ENCODE peak calls at places on chromosomes 2 and 18, in ten cellular contexts. K is AG09309; H is iPS DF 6.9; G is CD8-positive, alpha-beta memory T cell; Q is HAP-1; B is A549; E is body of pancreas; L is astrocyte; A is HCT116; F is BJ. D is an unnamed sample.

GRCh38 chr2:69993048-69993565 is 31.7 kb upstream of the ASPRV1 start:
- DNase-seq in K (no peak), H (no peak), G (no peak), Q (no peak), B (no peak), E (no peak), L (no peak), A (no peak), F (no peak), D (no peak)

GRCh38 chr18:79507546-79508480 is 112.1 kb downstream of the NFATC1 start:
- DNase-seq in K (no peak), H (no peak), G (no peak), Q (no peak), B (no peak), E (peak), L (peak), A (no peak), F (no peak), D (peak)

GRCh38 chr18:5667356-5667755 is 123.6 kb upstream of the EPB41L3 start:
- DNase-seq in K (no peak), H (no peak), G (no peak), Q (no peak), B (no peak), E (no peak), L (peak), A (no peak), F (no peak), D (no peak)

GRCh38 chr18:12606592-12607315 is 51.2 kb downstream of the SPIRE1 start:
- DNase-seq in K (peak), H (no peak), G (no peak), Q (no peak), B (no peak), E (no peak), L (peak), A (peak), F (no peak), D (peak)

GRCh38 chr2:136362676-136363390 is 244.9 kb upstream of the CXCR4 start:
- DNase-seq in K (no peak), H (no peak), G (no peak), Q (no peak), B (no peak), E (no peak), L (peak), A (no peak), F (no peak), D (no peak)

GRCh38 chr18:22032392-22032961 is 136.9 kb upstream of the GATA6 start:
- DNase-seq in K (peak), H (no peak), G (no peak), Q (no peak), B (peak), E (peak), L (peak), A (peak), F (peak), D (no peak)

GRCh38 chr2:138922973-138923563 is 142.9 kb upstream of the NXPH2 start:
- DNase-seq in K (no peak), H (no peak), G (no peak), Q (no peak), B (no peak), E (no peak), L (peak), A (peak), F (no peak), D (peak)

GRCh38 chr2:205041472-205042130 is 496.3 kb downstream of the PARD3B start:
- DNase-seq in K (no peak), H (no peak), G (no peak), Q (no peak), B (no peak), E (no peak), L (no peak), A (no peak), F (no peak), D (no peak)

GRCh38 chr2:187994464-187995331 is 297.0 kb upstream of the GULP1 start:
- DNase-seq in K (no peak), H (no peak), G (no peak), Q (no peak), B (no peak), E (peak), L (peak), A (no peak), F (no peak), D (peak)

GRCh38 chr2:64966839-64967238 is 22.4 kb upstream of the SLC1A4 start:
- DNase-seq in K (no peak), H (no peak), G (no peak), Q (no peak), B (no peak), E (no peak), L (no peak), A (no peak), F (no peak), D (no peak)

GRCh38 chr2:160322320-160322719 is 122.2 kb upstream of the ITGB6 start:
- DNase-seq in K (no peak), H (no peak), G (no peak), Q (no peak), B (no peak), E (no peak), L (no peak), A (no peak), F (no peak), D (no peak)

GRCh38 chr2:194253528-194254259 is 1403.3 kb upstream of the SLC39A10 start:
- DNase-seq in K (no peak), H (no peak), G (no peak), Q (no peak), B (no peak), E (no peak), L (no peak), A (no peak), F (no peak), D (no peak)

GRCh38 chr2:239186516-239186915 is 214.3 kb downstream of the HDAC4 start:
- DNase-seq in K (no peak), H (no peak), G (no peak), Q (no peak), B (no peak), E (no peak), L (no peak), A (no peak), F (no peak), D (no peak)

GRCh38 chr2:181457741-181458425 is 697 bp downstream of the ITGA4 start:
- DNase-seq in K (no peak), H (no peak), G (peak), Q (peak), B (no peak), E (peak), L (peak), A (no peak), F (no peak), D (peak)

GRCh38 chr2:37614061-37614802 is 57.2 kb downstream of the CDC42EP3 start:
- DNase-seq in K (no peak), H (no peak), G (no peak), Q (no peak), B (no peak), E (peak), L (peak), A (no peak), F (peak), D (no peak)

GRCh38 chr2:170468557-170468956 is 246.6 kb upstream of the SP5 start:
- DNase-seq in K (no peak), H (no peak), G (no peak), Q (no peak), B (no peak), E (no peak), L (no peak), A (no peak), F (no peak), D (no peak)

GRCh38 chr18:712401-713134 is at the start of gene ENOSF1:
- DNase-seq in K (no peak), H (peak), G (peak), Q (peak), B (peak), E (peak), L (peak), A (peak), F (peak), D (peak)

GRCh38 chr18:38575648-38576047 is 1010.0 kb upstream of the CELF4 start:
- DNase-seq in K (no peak), H (no peak), G (no peak), Q (no peak), B (no peak), E (no peak), L (no peak), A (no peak), F (no peak), D (no peak)

GRCh38 chr2:20916604-20917286 is 93.8 kb upstream of the LDAH start:
- DNase-seq in K (no peak), H (no peak), G (no peak), Q (no peak), B (peak), E (no peak), L (peak), A (no peak), F (no peak), D (peak)

GRCh38 chr18:48488388-48488850 is 50.4 kb upstream of the CTIF start:
- DNase-seq in K (peak), H (no peak), G (no peak), Q (no peak), B (peak), E (peak), L (peak), A (peak), F (peak), D (peak)

GRCh38 chr2:217301142-217301541 is 441.3 kb upstream of the TNP1 start:
- DNase-seq in K (no peak), H (no peak), G (no peak), Q (no peak), B (no peak), E (no peak), L (no peak), A (no peak), F (no peak), D (no peak)

GRCh38 chr2:108364676-108365297 is 13.0 kb upstream of the SULT1C4 start:
- DNase-seq in K (no peak), H (no peak), G (no peak), Q (no peak), B (no peak), E (no peak), L (peak), A (no peak), F (no peak), D (peak)

GRCh38 chr2:66445781-66446177 is 10.9 kb downstream of the MEIS1 start:
- DNase-seq in K (no peak), H (no peak), G (no peak), Q (no peak), B (no peak), E (peak), L (no peak), A (no peak), F (no peak), D (no peak)

GRCh38 chr2:229475753-229476152 is 204.7 kb upstream of the PID1 start:
- DNase-seq in K (no peak), H (no peak), G (no peak), Q (no peak), B (no peak), E (no peak), L (no peak), A (no peak), F (no peak), D (peak)

GRCh38 chr2:127984551-127984950 is 43.3 kb downstream of the SAP130 start:
- DNase-seq in K (no peak), H (no peak), G (no peak), Q (no peak), B (no peak), E (no peak), L (peak), A (no peak), F (no peak), D (no peak)

GRCh38 chr2:126368778-126369177 is 287.2 kb upstream of the GYPC start:
- DNase-seq in K (no peak), H (no peak), G (no peak), Q (no peak), B (no peak), E (no peak), L (no peak), A (no peak), F (no peak), D (no peak)

GRCh38 chr2:232075859-232076258 is 114.3 kb downstream of the DIS3L2 start:
- DNase-seq in K (no peak), H (no peak), G (no peak), Q (no peak), B (no peak), E (no peak), L (peak), A (no peak), F (no peak), D (peak)

GRCh38 chr18:21958707-21959457 is 210.5 kb upstream of the GATA6 start:
- DNase-seq in K (no peak), H (no peak), G (no peak), Q (no peak), B (no peak), E (no peak), L (no peak), A (no peak), F (no peak), D (no peak)

GRCh38 chr2:126208266-126208665 is 447.7 kb upstream of the GYPC start:
- DNase-seq in K (no peak), H (no peak), G (no peak), Q (no peak), B (no peak), E (no peak), L (no peak), A (no peak), F (no peak), D (no peak)

GRCh38 chr2:43238176-43238575 is 11.8 kb upstream of the ZFP36L2 start:
- DNase-seq in K (no peak), H (no peak), G (no peak), Q (no peak), B (no peak), E (no peak), L (peak), A (no peak), F (no peak), D (no peak)

GRCh38 chr2:172381275-172381608 is 46.1 kb upstream of the ITGA6 start:
- DNase-seq in K (no peak), H (no peak), G (no peak), Q (no peak), B (no peak), E (no peak), L (no peak), A (no peak), F (no peak), D (no peak)
- H3K4me3 ChIP-seq in K (no peak), H (no peak), G (no peak), Q (no peak), B (no peak), E (no peak), L (no peak), A (no peak), F (no peak), D (no peak)

GRCh38 chr2:233384811-233385488 is 30.7 kb downstream of the DGKD start:
- DNase-seq in K (no peak), H (no peak), G (no peak), Q (no peak), B (no peak), E (no peak), L (no peak), A (no peak), F (no peak), D (no peak)
- H3K4me3 ChIP-seq in K (no peak), H (no peak), G (peak), Q (no peak), B (no peak), E (no peak), L (no peak), A (no peak), F (no peak), D (no peak)

GRCh38 chr2:36355890-36356198 is 266 bp downstream of the CRIM1 start:
- DNase-seq in K (no peak), H (no peak), G (no peak), Q (no peak), B (no peak), E (no peak), L (no peak), A (no peak), F (no peak), D (no peak)
- H3K4me3 ChIP-seq in K (peak), H (peak), G (no peak), Q (peak), B (peak), E (peak), L (peak), A (peak), F (peak), D (peak)

DNA sequence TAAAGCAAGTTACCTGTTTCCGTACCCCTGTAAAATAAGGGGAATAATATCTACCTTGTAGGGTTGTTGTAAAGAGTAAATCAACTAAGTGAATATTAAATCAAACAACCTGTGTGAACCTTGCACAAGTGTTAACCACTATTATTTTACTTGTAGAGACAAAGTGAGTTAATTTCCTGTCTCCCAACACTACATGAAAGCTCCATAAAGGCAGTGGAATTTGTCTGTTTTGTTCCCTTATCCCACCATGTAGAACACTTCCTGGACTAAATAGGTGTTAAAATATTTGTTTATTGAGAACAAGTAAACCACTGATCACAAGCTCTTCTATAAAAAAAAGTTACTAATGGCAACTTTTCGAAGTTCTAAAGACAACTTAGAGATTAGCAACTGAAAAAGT is 3.3 kb downstream of the ARL5A start:
- DNase-seq in K (no peak), H (no peak), G (no peak), Q (no peak), B (no peak), E (no peak), L (no peak), A (no peak), F (no peak), D (no peak)
- H3K4me3 ChIP-seq in K (no peak), H (no peak), G (no peak), Q (no peak), B (no peak), E (no peak), L (no peak), A (no peak), F (no peak), D (no peak)

GRCh38 chr2:218403810-218404209 is 4.1 kb downstream of the CTDSP1 start:
- DNase-seq in K (no peak), H (no peak), G (no peak), Q (no peak), B (no peak), E (no peak), L (no peak), A (no peak), F (no peak), D (no peak)

GRCh38 chr2:218402911-218403411 is 3.3 kb downstream of the CTDSP1 start:
- DNase-seq in K (no peak), H (no peak), G (no peak), Q (no peak), B (no peak), E (no peak), L (no peak), A (no peak), F (no peak), D (no peak)

GRCh38 chr2:218401834-218402370 is 2.2 kb downstream of the CTDSP1 start:
- DNase-seq in K (no peak), H (no peak), G (no peak), Q (no peak), B (no peak), E (no peak), L (no peak), A (no peak), F (no peak), D (no peak)

GRCh38 chr2:218400930-218401833 is 1.5 kb downstream of the CTDSP1 start:
- DNase-seq in K (no peak), H (no peak), G (no peak), Q (no peak), B (peak), E (peak), L (no peak), A (no peak), F (no peak), D (peak)

DNA sequence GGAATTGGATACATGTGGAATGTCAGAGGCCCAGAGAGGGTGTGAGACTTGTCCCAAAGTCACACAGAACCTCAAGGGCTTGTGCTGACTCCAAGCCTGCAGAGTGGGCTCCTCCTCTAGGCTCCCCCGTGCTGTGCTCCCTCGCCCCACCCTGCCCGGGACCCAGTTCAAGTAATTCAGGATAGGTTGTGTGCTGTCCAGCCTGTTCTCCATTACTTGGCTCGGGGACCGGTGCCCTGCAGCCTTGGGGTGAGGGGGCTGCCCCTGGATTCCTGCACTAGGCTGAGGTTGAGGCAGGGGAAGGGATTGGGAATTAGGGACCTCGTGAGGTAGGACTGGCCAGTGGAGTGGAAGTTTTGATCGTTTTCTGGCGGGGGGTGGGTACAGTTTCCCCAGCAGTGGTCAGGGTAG is 2.8 kb downstream of the CTDSP1 start:
- DNase-seq in K (no peak), H (no peak), G (no peak), Q (no peak), B (no peak), E (no peak), L (no peak), A (no peak), F (no peak), D (no peak)
- H3K4me3 ChIP-seq in K (no peak), H (no peak), G (no peak), Q (no peak), B (no peak), E (no peak), L (no peak), A (no peak), F (no peak), D (no peak)

DNA sequence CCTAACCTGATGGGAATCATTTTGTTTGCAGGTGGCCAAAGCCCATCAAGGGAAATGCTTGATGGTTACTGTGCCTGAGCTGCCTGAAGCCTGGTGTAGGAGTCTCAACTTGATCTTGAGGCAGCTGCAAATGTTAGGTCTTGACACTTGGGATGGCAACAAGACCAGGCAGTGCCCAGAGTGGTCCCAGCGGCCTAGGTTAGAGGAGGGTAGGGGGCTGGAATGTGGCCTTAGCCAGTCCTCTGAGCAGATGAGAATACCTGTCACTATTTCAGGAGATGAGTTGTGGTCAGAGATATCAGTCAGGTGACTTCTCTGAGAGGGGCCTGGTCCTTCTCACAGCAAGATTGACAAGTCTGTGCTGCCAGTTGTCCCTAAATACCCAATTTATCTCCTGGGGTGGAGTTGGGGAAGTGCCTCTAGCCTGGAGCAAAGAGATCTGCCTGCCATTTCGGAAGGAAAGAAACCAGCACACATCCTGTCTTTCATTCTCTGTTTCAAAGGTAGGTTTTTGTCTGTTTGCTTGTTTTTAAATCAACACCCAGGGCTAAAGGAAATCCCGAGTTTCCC is 13.4 kb downstream of the SPTBN1 start:
- DNase-seq in K (no peak), H (no peak), G (no peak), Q (no peak), B (no peak), E (no peak), L (no peak), A (no peak), F (no peak), D (peak)
- H3K4me3 ChIP-seq in K (no peak), H (no peak), G (no peak), Q (no peak), B (no peak), E (no peak), L (no peak), A (no peak), F (no peak), D (peak)

GRCh38 chr2:9001229-9001628 is 2.3 kb downstream of the MBOAT2 start:
- DNase-seq in K (no peak), H (no peak), G (no peak), Q (no peak), B (peak), E (no peak), L (peak), A (no peak), F (no peak), D (no peak)

GRCh38 chr2:9002637-9003365 is 683 bp downstream of the MBOAT2 start:
- DNase-seq in K (no peak), H (no peak), G (peak), Q (peak), B (no peak), E (no peak), L (no peak), A (no peak), F (no peak), D (no peak)

GRCh38 chr2:9003366-9003615 is 193 bp downstream of the MBOAT2 start:
- DNase-seq in K (no peak), H (no peak), G (no peak), Q (no peak), B (no peak), E (no peak), L (no peak), A (no peak), F (no peak), D (no peak)

GRCh38 chr2:9001778-9002177 is 1.7 kb downstream of the MBOAT2 start:
- DNase-seq in K (no peak), H (no peak), G (no peak), Q (no peak), B (no peak), E (no peak), L (no peak), A (no peak), F (no peak), D (no peak)

GRCh38 chr2:9002313-9002636 is 1.2 kb downstream of the MBOAT2 start:
- DNase-seq in K (no peak), H (no peak), G (no peak), Q (no peak), B (no peak), E (no peak), L (no peak), A (no peak), F (no peak), D (no peak)
- H3K4me3 ChIP-seq in K (peak), H (no peak), G (no peak), Q (peak), B (peak), E (no peak), L (peak), A (no peak), F (peak), D (peak)

GRCh38 chr2:112625474-112626114 is 20.1 kb upstream of the SLC20A1 start:
- DNase-seq in K (no peak), H (no peak), G (no peak), Q (no peak), B (no peak), E (no peak), L (no peak), A (no peak), F (no peak), D (no peak)

GRCh38 chr2:112626604-112627059 is 19.1 kb upstream of the SLC20A1 start:
- DNase-seq in K (peak), H (no peak), G (peak), Q (peak), B (peak), E (peak), L (peak), A (no peak), F (peak), D (peak)

GRCh38 chr2:112621792-112622527 is 23.8 kb upstream of the SLC20A1 start:
- DNase-seq in K (peak), H (no peak), G (no peak), Q (no peak), B (no peak), E (no peak), L (peak), A (no peak), F (peak), D (no peak)

GRCh38 chr2:112622528-112622849 is 23.2 kb upstream of the SLC20A1 start:
- DNase-seq in K (peak), H (no peak), G (no peak), Q (no peak), B (no peak), E (no peak), L (peak), A (no peak), F (peak), D (peak)

GRCh38 chr2:112623913-112624777 is 21.6 kb upstream of the SLC20A1 start:
- DNase-seq in K (peak), H (no peak), G (peak), Q (no peak), B (no peak), E (no peak), L (peak), A (peak), F (peak), D (peak)
- H3K4me3 ChIP-seq in K (no peak), H (no peak), G (no peak), Q (no peak), B (no peak), E (no peak), L (no peak), A (peak), F (no peak), D (no peak)